ENCODE peak calls at places on chromosomes 11 and 22, in four cellular contexts. V is HCT116, M is GM23338, N is OCI-LY7. D is an unnamed sample.

GRCh38 chr11:86488553-86488952 is 113.9 kb downstream of the CCDC81 start:
- DNase-seq in V (no peak), M (no peak), N (no peak), D (no peak)

GRCh38 chr11:37352485-37352884 is 754.4 kb upstream of the RAG2 start:
- DNase-seq in V (no peak), M (no peak), N (no peak), D (no peak)

GRCh38 chr22:30754971-30755759 is 60.5 kb downstream of the OSBP2 start:
- DNase-seq in V (peak; percentile 66), M (peak; percentile 92), N (peak; percentile 38), D (peak; percentile 81)

GRCh38 chr22:20205964-20206708 is 55.3 kb upstream of the CCDC188 start:
- DNase-seq in V (peak; percentile 75), M (peak; percentile 70), N (peak; percentile 82), D (peak; percentile 77)

GRCh38 chr11:39745401-39745800 is 1714.1 kb downstream of the LRRC4C start:
- DNase-seq in V (no peak), M (no peak), N (no peak), D (peak; percentile 60)

GRCh38 chr22:32100711-32101110 is 57.6 kb downstream of the SLC5A1 start:
- DNase-seq in V (no peak), M (no peak), N (no peak), D (no peak)

GRCh38 chr11:113618360-113618759 is 87.7 kb downstream of the TMPRSS5 start:
- DNase-seq in V (no peak), M (no peak), N (no peak), D (no peak)

GRCh38 chr22:48649466-48649865 is 1178.2 kb downstream of the BRD1 start:
- DNase-seq in V (no peak), M (no peak), N (no peak), D (no peak)

GRCh38 chr22:17260950-17261349 is 41.7 kb upstream of the ADA2 start:
- DNase-seq in V (no peak), M (peak; percentile 81), N (no peak), D (peak; percentile 39)

GRCh38 chr11:131079036-131079435 is 162.8 kb upstream of the SNX19 start:
- DNase-seq in V (no peak), M (no peak), N (no peak), D (no peak)

GRCh38 chr11:34977039-34977906 is 60.9 kb downstream of the PDHX start:
- DNase-seq in V (peak; percentile 33), M (no peak), N (no peak), D (no peak)

GRCh38 chr11:15754221-15754620 is 602.1 kb downstream of the SOX6 start:
- DNase-seq in V (no peak), M (no peak), N (no peak), D (no peak)

GRCh38 chr22:41201146-41201545 is 4.0 kb upstream of the L3MBTL2 start:
- DNase-seq in V (no peak), M (no peak), N (no peak), D (peak; percentile 35)

GRCh38 chr11:33135216-33135615 is 26.1 kb downstream of the CSTF3 start:
- DNase-seq in V (no peak), M (no peak), N (no peak), D (peak; percentile 38)

GRCh38 chr11:15095736-15096228 is 18.9 kb upstream of the INSC start:
- DNase-seq in V (no peak), M (no peak), N (no peak), D (no peak)

GRCh38 chr22:31247726-31248125 is 35.6 kb downstream of the LIMK2 start:
- DNase-seq in V (no peak), M (no peak), N (no peak), D (no peak)

GRCh38 chr11:57752954-57753353 is 1.3 kb upstream of the BTBD18 start:
- DNase-seq in V (no peak), M (peak; percentile 66), N (no peak), D (no peak)

GRCh38 chr11:15819679-15820286 is 536.6 kb downstream of the SOX6 start:
- DNase-seq in V (peak; percentile 29), M (peak; percentile 76), N (peak; percentile 33), D (peak; percentile 69)

GRCh38 chr22:20756846-20757245 is 17.1 kb upstream of the SERPIND1 start:
- DNase-seq in V (no peak), M (no peak), N (no peak), D (no peak)

GRCh38 chr11:92740251-92740650 is 229.2 kb upstream of the MTNR1B start:
- DNase-seq in V (no peak), M (no peak), N (no peak), D (no peak)

GRCh38 chr11:128208329-128209220 is 378.8 kb downstream of the ETS1 start:
- DNase-seq in V (peak; percentile 57), M (no peak), N (no peak), D (no peak)

GRCh38 chr11:35548925-35549561 is 23.6 kb upstream of the PAMR1 start:
- DNase-seq in V (no peak), M (no peak), N (no peak), D (no peak)

GRCh38 chr11:132453411-132453810 is 1078.9 kb downstream of the OPCML start:
- DNase-seq in V (no peak), M (no peak), N (no peak), D (no peak)

GRCh38 chr22:40051322-40051721 is 56.6 kb downstream of the FAM83F start:
- DNase-seq in V (no peak), M (no peak), N (peak; percentile 64), D (no peak)

GRCh38 chr11:114738954-114739353 is 60.6 kb downstream of the NXPE2 start:
- DNase-seq in V (peak; percentile 22), M (peak; percentile 75), N (peak; percentile 60), D (peak; percentile 61)

GRCh38 chr11:70007796-70008195 is 70.3 kb upstream of the ANO1 start:
- DNase-seq in V (no peak), M (no peak), N (no peak), D (no peak)

GRCh38 chr11:126636911-126637799 is 281.7 kb downstream of the ST3GAL4 start:
- DNase-seq in V (no peak), M (no peak), N (no peak), D (no peak)

GRCh38 chr22:36160499-36160942 is at the start of gene APOL3:
- DNase-seq in V (no peak), M (no peak), N (peak; percentile 53), D (no peak)

GRCh38 chr11:71222318-71223080 is 29.9 kb downstream of the SHANK2 start:
- DNase-seq in V (no peak), M (no peak), N (no peak), D (no peak)

GRCh38 chr11:75369846-75370245 is 18.4 kb upstream of the ARRB1 start:
- DNase-seq in V (no peak), M (no peak), N (no peak), D (no peak)

GRCh38 chr22:39308614-39309363 is 10.6 kb downstream of the RPL3 start:
- DNase-seq in V (peak; percentile 92), M (peak; percentile 48), N (no peak), D (peak; percentile 83)

GRCh38 chr11:119038884-119039283 is 8.2 kb upstream of the SLC37A4 start:
- DNase-seq in V (no peak), M (no peak), N (no peak), D (no peak)

GRCh38 chr22:26905076-26905475 is 247.7 kb downstream of the MIAT start:
- DNase-seq in V (no peak), M (no peak), N (no peak), D (no peak)

GRCh38 chr22:26905640-26906039 is 248.3 kb downstream of the MIAT start:
- DNase-seq in V (no peak), M (no peak), N (no peak), D (no peak)

GRCh38 chr22:26902401-26903029 is 245.1 kb downstream of the MIAT start:
- DNase-seq in V (no peak), M (no peak), N (no peak), D (no peak)

GRCh38 chr22:26903030-26903856 is 245.9 kb downstream of the MIAT start:
- DNase-seq in V (no peak), M (peak; percentile 59), N (peak; percentile 1), D (peak; percentile 46)

GRCh38 chr22:26904483-26904882 is 247.1 kb downstream of the MIAT start:
- DNase-seq in V (no peak), M (peak; percentile 50), N (no peak), D (no peak)
- TF ChIP-seq EZH2phosphoT487 in V (no peak), M (no peak), N (no peak), D (no peak)

DNA sequence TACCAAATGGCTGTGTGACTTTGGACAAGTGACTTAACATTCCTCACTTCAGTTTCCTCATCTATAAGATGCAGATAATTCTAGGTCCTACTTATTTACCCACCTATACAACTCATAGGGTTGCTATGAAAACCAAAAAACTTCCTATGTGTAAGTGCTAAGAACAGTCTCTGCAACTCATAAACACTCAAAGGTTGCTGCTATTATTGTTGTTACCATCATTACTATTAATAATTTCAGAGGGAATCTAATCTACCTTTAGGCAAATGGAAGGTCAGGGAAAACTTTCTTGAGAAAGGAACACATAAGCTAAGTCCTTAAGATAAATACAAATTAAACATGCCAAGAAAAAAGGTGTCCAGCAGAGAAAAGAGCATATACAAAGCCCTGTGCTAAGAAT is 40.5 kb downstream of the SIK3 start:
- DNase-seq in V (no peak), M (no peak), N (no peak), D (no peak)
- H3K9me2 ChIP-seq in V (no peaks in the 10 kb centered on the region), M (no peaks in the 10 kb centered on the region), N (no peaks in the 10 kb centered on the region), D (no peaks in the 10 kb centered on the region)

GRCh38 chr11:11965192-11965591 is 43.2 kb downstream of the DKK3 start:
- DNase-seq in V (no peak), M (no peak), N (no peak), D (no peak)

GRCh38 chr11:11966354-11966741 is 42.1 kb downstream of the DKK3 start:
- DNase-seq in V (no peak), M (no peak), N (no peak), D (no peak)

GRCh38 chr11:11964774-11965150 is 43.7 kb downstream of the DKK3 start:
- DNase-seq in V (no peak), M (no peak), N (no peak), D (no peak)

GRCh38 chr11:11966826-11967668 is 41.4 kb downstream of the DKK3 start:
- DNase-seq in V (peak; percentile 49), M (peak; percentile 88), N (peak; percentile 64), D (peak; percentile 74)

GRCh38 chr11:11965656-11966353 is 42.6 kb downstream of the DKK3 start:
- DNase-seq in V (no peak), M (no peak), N (no peak), D (no peak)
- TF ChIP-seq CTCF in V (no peak), M (no peak), N (no peak), D (no peak)

DNA sequence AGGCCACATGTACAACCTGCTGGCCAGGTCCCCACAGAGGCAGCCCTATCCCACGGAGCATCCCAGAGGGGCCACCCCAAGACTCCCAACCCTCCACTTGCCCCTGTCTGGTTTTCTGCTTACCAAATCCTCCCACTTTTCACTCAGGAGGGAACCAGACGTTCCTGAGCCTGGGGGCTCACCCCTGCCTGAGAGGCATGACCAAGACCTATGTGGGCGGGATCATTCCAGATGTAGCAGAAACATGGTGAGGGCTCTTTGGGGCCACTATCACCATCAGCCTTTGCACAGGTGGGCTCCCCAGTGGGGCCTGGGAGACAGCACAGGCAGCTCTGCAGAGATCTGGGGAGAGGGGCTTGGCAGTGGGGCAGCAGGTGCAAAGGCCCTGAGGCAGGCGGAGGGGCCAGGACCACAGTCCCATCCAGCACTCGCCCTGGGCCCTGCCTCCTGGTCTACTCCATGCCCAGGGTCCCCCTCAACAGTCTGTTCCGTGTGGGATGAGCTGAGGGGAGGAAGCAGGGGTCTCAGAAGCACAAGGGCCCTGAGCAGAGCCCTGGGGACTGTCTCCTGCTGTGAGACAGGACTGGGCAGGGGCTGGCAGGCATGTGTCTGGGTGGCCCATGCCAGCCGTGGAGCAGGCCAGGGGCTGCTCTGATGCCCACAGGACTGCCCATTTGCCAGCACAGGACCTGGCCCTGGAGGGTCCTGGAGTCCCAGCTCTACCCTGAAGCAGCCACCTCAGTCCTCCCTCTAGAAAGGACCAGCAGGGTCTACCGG is 9.4 kb downstream of the PIM3 start:
- DNase-seq in V (no peak), M (no peak), N (no peak), D (peak; percentile 15)
- TF ChIP-seq EZH2phosphoT487 in V (no peak), M (no peak), N (no peak), D (no peak)

D was measured in hepatocyte.